ENCODE peak calls at places on chromosomes 5 and 9, in eight cellular contexts. G is foreskin keratinocyte; R is stimulated activated CD8-positive, alpha-beta memory T cell treated with anti-CD3 and anti-CD28 coated beads, Interleukin-4, amount 100 ng/mL, for 1 hour; O is HT1080; V is T47D; Z is breast epithelium; D is nephron progenitor cell; S is naive B cell. L is an unnamed sample.

GRCh38 chr9:84819446-84819845 is 149.9 kb downstream of the NTRK2 start:
- DNase-seq in G (no peak), R (no peak), O (no peak), V (no peak), Z (no peak), D (peak; percentile 45), S (no peak), L (peak; percentile 23)

GRCh38 chr5:152367554-152367953 is 37.5 kb downstream of the NMUR2 start:
- DNase-seq in G (no peak), R (no peak), O (no peak), V (no peak), Z (no peak), D (no peak), S (no peak), L (no peak)

GRCh38 chr5:158435161-158435616 is 576.2 kb upstream of the CLINT1 start:
- DNase-seq in G (no peak), R (no peak), O (peak; percentile 80), V (no peak), Z (no peak), D (no peak), S (peak; percentile 40), L (no peak)

GRCh38 chr5:87119588-87119987 is 148.1 kb upstream of the RASA1 start:
- DNase-seq in G (no peak), R (no peak), O (no peak), V (no peak), Z (no peak), D (no peak), S (no peak), L (no peak)

GRCh38 chr5:181170237-181170830 is 22.9 kb downstream of the OR2V2 start:
- DNase-seq in G (no peak), R (no peak), O (no peak), V (no peak), Z (no peak), D (peak; percentile 49), S (no peak), L (no peak)

GRCh38 chr9:133514475-133515239 is 10.1 kb downstream of the MYMK start:
- DNase-seq in G (no peak), R (no peak), O (no peak), V (no peak), Z (no peak), D (no peak), S (no peak), L (no peak)

GRCh38 chr9:91191443-91192378 is 170.0 kb downstream of the AUH start:
- DNase-seq in G (no peak), R (no peak), O (no peak), V (no peak), Z (peak; percentile 47), D (no peak), S (no peak), L (no peak)

GRCh38 chr9:80197661-80198060 is 625.9 kb downstream of the TLE4 start:
- DNase-seq in G (no peak), R (no peak), O (no peak), V (no peak), Z (no peak), D (no peak), S (no peak), L (no peak)

GRCh38 chr9:126025973-126026372 is 278.8 kb downstream of the PBX3 start:
- DNase-seq in G (no peak), R (no peak), O (no peak), V (no peak), Z (no peak), D (no peak), S (no peak), L (no peak)

GRCh38 chr5:61332369-61332745 is 299 bp downstream of the ZSWIM6 start:
- DNase-seq in G (no peak), R (no peak), O (no peak), V (no peak), Z (no peak), D (no peak), S (no peak), L (peak; percentile 66)

GRCh38 chr9:72271617-72272478 is 93.2 kb downstream of the ZFAND5 start:
- DNase-seq in G (no peak), R (no peak), O (peak; percentile 46), V (peak; percentile 20), Z (no peak), D (peak; percentile 65), S (peak; percentile 21), L (peak; percentile 73)

GRCh38 chr5:19608434-19608833 is 379.6 kb downstream of the CDH18 start:
- DNase-seq in G (no peak), R (no peak), O (peak; percentile 17), V (no peak), Z (no peak), D (no peak), S (no peak), L (peak; percentile 0)

GRCh38 chr5:159899067-159900049 is 16.9 kb upstream of the ADRA1B start:
- DNase-seq in G (no peak), R (no peak), O (no peak), V (no peak), Z (no peak), D (no peak), S (no peak), L (no peak)